ENCODE peak calls at places on chromosomes 3 and 15, in nine cellular contexts. H is progenitor cell of endocrine pancreas; Q is WTC11; T is SK-N-SH; C is CD4-positive, alpha-beta T cell; J is CD8-positive, alpha-beta T cell; E is HL-60; X is A549; G is cardiac muscle cell. N is an unnamed sample.

GRCh38 chr3:60972599-60972998 is 278.7 kb downstream of the FHIT start:
- DNase-seq in H (no peak), Q (no peak), T (no peak), C (no peak), J (no peak), E (no peak), X (no peak), G (no peak), N (no peak)

GRCh38 chr3:49984424-49984823 is 44.5 kb downstream of the RBM6 start:
- DNase-seq in H (no peak), Q (no peak), T (no peak), C (no peak), J (no peak), E (no peak), X (no peak), G (no peak), N (no peak)

GRCh38 chr3:151093905-151094304 is 8.4 kb downstream of the MED12L start:
- DNase-seq in H (no peak), Q (no peak), T (no peak), C (no peak), J (no peak), E (no peak), X (no peak), G (no peak), N (no peak)

GRCh38 chr15:81280696-81281095 is 43.2 kb downstream of the STARD5 start:
- DNase-seq in H (no peak), Q (no peak), T (no peak), C (no peak), J (no peak), E (no peak), X (no peak), G (no peak), N (no peak)

GRCh38 chr15:64865998-64866520 is 24.3 kb downstream of the PLEKHO2 start:
- DNase-seq in H (no peak), Q (peak; percentile 72), T (no peak), C (no peak), J (no peak), E (no peak), X (no peak), G (no peak), N (no peak)

GRCh38 chr3:126554560-126555525 is 3.9 kb downstream of the C3orf22 start:
- DNase-seq in H (peak; percentile 7), Q (no peak), T (no peak), C (no peak), J (no peak), E (no peak), X (no peak), G (no peak), N (no peak)

GRCh38 chr3:13051066-13051465 is 22.2 kb downstream of the IQSEC1 start:
- DNase-seq in H (no peak), Q (peak; percentile 42), T (peak; percentile 63), C (no peak), J (no peak), E (no peak), X (no peak), G (no peak), N (no peak)

GRCh38 chr3:10528046-10528445 is 22.7 kb upstream of the ATP2B2 start:
- DNase-seq in H (no peak), Q (no peak), T (no peak), C (no peak), J (peak; percentile 0), E (no peak), X (no peak), G (no peak), N (no peak)

GRCh38 chr3:127961124-127961523 is 46.1 kb downstream of the KBTBD12 start:
- DNase-seq in H (no peak), Q (no peak), T (no peak), C (no peak), J (no peak), E (no peak), X (no peak), G (no peak), N (no peak)

GRCh38 chr3:24591661-24592555 is 97.3 kb upstream of the THRB start:
- DNase-seq in H (no peak), Q (no peak), T (no peak), C (no peak), J (no peak), E (no peak), X (peak; percentile 53), G (no peak), N (no peak)

GRCh38 chr15:81339321-81339720 is 15.4 kb upstream of the STARD5 start:
- DNase-seq in H (no peak), Q (no peak), T (no peak), C (no peak), J (no peak), E (no peak), X (no peak), G (no peak), N (no peak)

DNA sequence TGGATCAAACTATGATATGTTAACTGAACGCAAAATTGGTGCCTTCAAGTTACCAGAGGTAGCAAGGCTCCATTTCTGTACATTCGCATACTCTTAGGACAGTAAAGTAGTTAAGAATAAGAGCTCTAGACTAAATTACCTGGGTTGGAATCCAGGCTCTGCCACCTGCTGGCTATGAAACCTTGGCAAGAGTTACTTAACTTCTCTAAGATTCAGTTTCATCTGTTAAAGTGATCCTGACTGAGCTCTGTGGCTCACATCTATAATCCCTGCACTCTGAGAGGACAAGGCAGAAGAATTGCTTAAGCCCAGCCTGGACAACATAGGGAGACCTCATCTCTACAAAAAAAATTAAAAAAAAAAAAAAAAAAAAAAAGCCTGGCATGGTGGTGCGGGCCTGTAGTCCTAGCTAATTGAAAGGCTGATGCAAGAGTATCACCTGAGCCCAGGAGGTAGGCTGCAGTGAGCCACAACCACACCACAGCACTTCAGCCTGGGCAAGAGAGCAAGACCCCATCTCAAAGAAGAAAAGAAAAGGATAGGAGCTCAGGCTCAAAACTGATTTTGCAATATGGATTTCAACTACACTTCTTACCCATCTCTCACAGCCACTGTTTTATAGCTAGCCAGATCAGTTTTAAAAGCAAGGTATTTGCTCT is 21.3 kb downstream of the GSK3B start:
- DNase-seq in H (no peak), Q (no peak), T (no peak), C (no peak), J (no peak), E (no peak), X (peak; percentile 28), G (no peak), N (no peak)
- TF ChIP-seq CTCF in H (no peak), Q (no peak), T (no peak), C (no peak), J (no peak), E (no peak), X (peak; percentile 12), G (no peak), N (no peak)

GRCh38 chr3:101495552-101495951 is 17.5 kb downstream of the SENP7 start:
- DNase-seq in H (no peak), Q (no peak), T (no peak), C (no peak), J (no peak), E (no peak), X (peak; percentile 27), G (no peak), N (no peak)
- TF ChIP-seq CTCF in H (no peak), Q (no peak), T (no peak), C (no peak), J (no peak), E (no peak), X (peak; percentile 21), G (no peak), N (no peak)

GRCh38 chr3:33915796-33916589 is 117.6 kb downstream of the PDCD6IP start:
- DNase-seq in H (no peak), Q (peak; percentile 25), T (peak; percentile 24), C (no peak), J (no peak), E (peak; percentile 34), X (peak; percentile 69), G (peak; percentile 55), N (no peak)
- TF ChIP-seq CTCF in H (no peak), Q (no peak), T (no peak), C (no peak), J (no peak), E (no peak), X (peak; percentile 57), G (peak; percentile 33), N (no peak)

GRCh38 chr15:75721462-75721922 is 8.8 kb upstream of the CSPG4 start:
- DNase-seq in H (no peak), Q (no peak), T (peak; percentile 19), C (no peak), J (no peak), E (no peak), X (no peak), G (no peak), N (no peak)

GRCh38 chr15:75723171-75723846 is 10.7 kb upstream of the CSPG4 start:
- DNase-seq in H (no peak), Q (no peak), T (peak; percentile 29), C (no peak), J (no peak), E (no peak), X (no peak), G (no peak), N (no peak)

GRCh38 chr15:75720297-75720696 is 7.6 kb upstream of the CSPG4 start:
- DNase-seq in H (no peak), Q (no peak), T (no peak), C (no peak), J (no peak), E (no peak), X (no peak), G (no peak), N (no peak)

GRCh38 chr15:75721923-75722870 is 9.5 kb upstream of the CSPG4 start:
- DNase-seq in H (no peak), Q (no peak), T (peak; percentile 27), C (no peak), J (no peak), E (no peak), X (no peak), G (no peak), N (no peak)

GRCh38 chr15:75720787-75721461 is 8.3 kb upstream of the CSPG4 start:
- DNase-seq in H (no peak), Q (peak; percentile 54), T (peak; percentile 21), C (no peak), J (no peak), E (peak; percentile 57), X (peak; percentile 80), G (peak; percentile 64), N (peak; percentile 97)
- TF ChIP-seq CTCF in H (peak; percentile 42), Q (no peak), T (peak; percentile 22), C (no peak), J (no peak), E (peak; percentile 52), X (peak; percentile 51), G (no peak), N (peak; percentile 72)

DNA sequence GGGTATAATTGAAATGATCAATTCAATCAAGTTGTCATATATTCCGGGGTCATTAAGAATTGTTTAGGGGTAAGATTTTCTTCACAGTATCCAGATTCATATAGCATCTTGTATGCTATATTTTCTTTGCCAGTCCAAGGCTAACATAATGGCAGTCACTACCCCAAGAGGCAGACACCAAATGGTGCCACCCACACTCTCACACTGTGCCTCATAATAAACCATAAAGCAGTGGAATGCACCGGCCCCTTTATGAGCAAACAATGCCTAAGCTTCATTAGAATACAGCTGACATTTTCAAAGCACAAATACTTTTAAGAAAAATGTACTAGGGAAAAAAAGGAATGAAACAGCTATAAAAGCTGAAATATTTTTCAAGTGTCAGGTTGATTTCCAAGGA is 121.6 kb downstream of the TFDP2 start:
- DNase-seq in H (no peak), Q (no peak), T (peak; percentile 10), C (no peak), J (peak; percentile 13), E (peak; percentile 57), X (peak; percentile 6), G (peak; percentile 38), N (no peak)
- TF ChIP-seq CTCF in H (no peak), Q (no peak), T (no peak), C (no peak), J (no peak), E (no peak), X (no peak), G (no peak), N (no peak)